ENCODE peak calls at places on chromosomes 12 and 14, in seven cellular contexts. Y is mucosa of descending colon, Z is A549, M is HFF-Myc, L is ovary, D is IMR-90, J is pancreas. W is an unnamed sample.

GRCh38 chr14:23142826-23143225 is 23.8 kb upstream of the CEBPE start:
- DNase-seq in Z (no peak), J (no peak), Y (no peak), M (no peak), D (no peak), L (peak), W (no peak)

GRCh38 chr12:104715562-104716182 is 242.4 kb downstream of the SLC41A2 start:
- DNase-seq in M (no peak), Y (no peak), Z (no peak), D (no peak), J (no peak), L (no peak), W (no peak)

GRCh38 chr14:47278233-47278842 is 397.1 kb downstream of the MDGA2 start:
- DNase-seq in J (no peak), D (no peak), Y (no peak), M (no peak), Z (peak), L (no peak), W (no peak)

GRCh38 chr12:13801543-13801942 is 179.9 kb downstream of the GRIN2B start:
- DNase-seq in Y (no peak), D (no peak), M (no peak), J (no peak), Z (no peak), L (no peak), W (no peak)

GRCh38 chr14:68137704-68138619 is 318.4 kb downstream of the RAD51B start:
- DNase-seq in L (peak), M (peak), Z (peak), J (no peak), Y (no peak), D (peak), W (peak)

GRCh38 chr14:103867523-103867953 is 20.2 kb upstream of the PPP1R13B start:
- DNase-seq in J (peak), D (no peak), Z (no peak), Y (no peak), L (no peak), M (no peak), W (peak)

GRCh38 chr14:21026988-21027315 is 2.1 kb upstream of the NDRG2 start:
- DNase-seq in Z (no peak), D (no peak), Y (no peak), L (peak), M (no peak), J (no peak), W (no peak)

GRCh38 chr14:74035556-74035955 is 16.4 kb downstream of the BBOF1 start:
- DNase-seq in Z (no peak), L (no peak), D (peak), J (no peak), Y (no peak), M (no peak), W (no peak)

GRCh38 chr14:74221741-74222140 is 17.5 kb upstream of the VSX2 start:
- DNase-seq in L (no peak), Z (no peak), Y (no peak), J (no peak), D (no peak), M (no peak), W (no peak)

GRCh38 chr12:80101126-80101525 is 1.8 kb downstream of the OTOGL start:
- DNase-seq in D (no peak), L (no peak), Y (no peak), Z (no peak), J (no peak), M (no peak), W (no peak)

DNA sequence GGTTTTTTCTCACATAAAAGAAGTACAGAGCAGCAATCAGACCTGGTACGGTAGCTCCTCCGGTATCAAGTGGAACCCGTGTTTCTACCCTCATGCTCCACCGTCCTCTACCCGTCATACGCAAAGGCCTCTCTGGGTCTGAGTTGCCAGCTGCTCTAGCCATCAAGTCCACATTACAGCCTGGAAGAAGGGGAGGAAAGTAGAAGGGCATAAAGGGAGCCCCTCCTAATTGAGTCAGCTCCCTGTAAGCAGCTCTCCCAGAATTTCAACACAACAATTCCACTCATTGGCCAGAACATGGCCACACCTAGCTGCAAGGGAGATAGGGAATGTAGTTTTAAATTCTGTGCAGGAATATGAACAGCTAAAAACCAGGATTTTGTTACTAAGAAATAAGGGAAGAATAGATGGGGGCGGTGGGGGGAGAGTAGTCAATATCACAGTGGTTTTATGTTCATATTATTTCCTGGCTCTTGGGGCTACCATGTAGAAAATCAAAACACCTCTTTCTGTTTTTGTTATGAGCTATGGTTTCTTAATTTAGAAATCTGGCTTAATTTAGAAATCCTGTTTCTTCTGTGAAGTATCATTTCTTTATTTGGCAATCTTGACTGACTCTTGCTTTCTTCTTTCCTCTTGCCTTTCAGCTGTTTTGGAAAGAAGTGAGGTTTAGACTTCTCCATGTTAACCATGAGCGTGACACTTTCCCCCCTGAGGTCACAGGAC is 103.9 kb downstream of the AKAP6 start:
- DNase-seq in Y (no peak), Z (no peak), L (peak), D (no peak), J (no peak), M (no peak), W (no peak)
- H3K4me3 ChIP-seq in Y (no peak), Z (no peak), L (peak), D (no peak), J (no peak), M (no peak), W (no peak)

GRCh38 chr14:37251778-37252177 is 54.0 kb downstream of the MIPOL1 start:
- DNase-seq in J (no peak), M (no peak), Z (peak), Y (no peak), L (no peak), D (no peak), W (no peak)

GRCh38 chr14:37247777-37248461 is 50.2 kb downstream of the MIPOL1 start:
- DNase-seq in L (no peak), Z (no peak), J (no peak), Y (no peak), M (no peak), D (no peak), W (no peak)

GRCh38 chr14:37253905-37254304 is 56.2 kb downstream of the MIPOL1 start:
- DNase-seq in J (no peak), M (peak), Z (no peak), D (peak), L (peak), Y (no peak), W (no peak)

GRCh38 chr14:37254411-37254947 is 56.7 kb downstream of the MIPOL1 start:
- DNase-seq in Y (no peak), L (no peak), M (no peak), Z (no peak), J (no peak), D (no peak), W (no peak)

GRCh38 chr14:37252434-37252833 is 54.7 kb downstream of the MIPOL1 start:
- DNase-seq in M (no peak), Y (no peak), L (no peak), Z (no peak), D (no peak), J (no peak), W (no peak)
- TF ChIP-seq CTCF in M (no peak), Y (no peak), L (no peak), Z (no peak), D (no peak), J (no peak), W (no peak)

GRCh38 chr12:48307269-48307668 is 43.5 kb downstream of the ZNF641 start:
- DNase-seq in J (no peak), Z (no peak), Y (no peak), M (no peak), D (no peak), L (no peak), W (no peak)
- H3K4me3 ChIP-seq in J (no peak), Z (no peak), Y (no peak), M (no peak), D (no peak), L (no peak), W (no peak)

GRCh38 chr12:33605776-33606175 is 166.2 kb upstream of the SYT10 start:
- DNase-seq in M (no peak), L (no peak), Z (peak), J (no peak), D (no peak), Y (no peak), W (no peak)
- TF ChIP-seq CTCF in M (no peak), L (no peak), Z (peak), J (no peak), D (no peak), Y (no peak), W (peak)

GRCh38 chr12:92457458-92458195 is 245.2 kb upstream of the PLEKHG7 start:
- DNase-seq in Y (no peak), L (no peak), J (no peak), Z (no peak), D (no peak), M (no peak), W (no peak)

GRCh38 chr12:92452763-92453162 is 250.0 kb upstream of the PLEKHG7 start:
- DNase-seq in Z (no peak), M (no peak), J (no peak), Y (no peak), D (no peak), L (no peak), W (no peak)
- H3K4me3 ChIP-seq in Z (no peak), M (no peak), J (no peak), Y (no peak), D (no peak), L (no peak), W (no peak)

GRCh38 chr12:15015121-15015520 is 42.3 kb downstream of the PDE6H start:
- DNase-seq in M (no peak), Y (no peak), D (no peak), L (no peak), J (no peak), Z (no peak), W (no peak)

GRCh38 chr12:15011162-15011561 is 38.3 kb downstream of the PDE6H start:
- DNase-seq in D (no peak), Z (peak), Y (no peak), L (no peak), M (no peak), J (no peak), W (no peak)

GRCh38 chr12:15013634-15014169 is 40.9 kb downstream of the PDE6H start:
- DNase-seq in Z (no peak), L (no peak), J (no peak), D (no peak), Y (no peak), M (no peak), W (no peak)

GRCh38 chr12:15014708-15015107 is 41.9 kb downstream of the PDE6H start:
- DNase-seq in M (no peak), Y (no peak), J (no peak), Z (no peak), D (no peak), L (no peak), W (no peak)
- TF ChIP-seq CTCF in M (no peak), Y (no peak), J (no peak), Z (no peak), D (no peak), L (no peak), W (no peak)